ENCODE peak calls at places on chromosomes 11 and 22, in seven cellular contexts. U is head of caudate nucleus, R is GM04503, Y is Kasumi-1, X is adrenal gland, K is Peyer's patch, I is ELR. F is an unnamed sample.

GRCh38 chr22:41226728-41227655 is 13.7 kb downstream of the CHADL start:
- DNase-seq in U (peak; percentile 40), R (no peak), Y (no peak), X (no peak), K (no peak), I (no peak), F (no peak)

GRCh38 chr22:50586416-50586815 is 3.8 kb upstream of the CHKB start:
- DNase-seq in U (no peak), R (no peak), Y (no peak), X (no peak), K (no peak), I (no peak), F (no peak)

GRCh38 chr22:47796128-47796908 is 1033.9 kb downstream of the TBC1D22A start:
- DNase-seq in U (no peak), R (no peak), Y (no peak), X (peak; percentile 4), K (no peak), I (no peak), F (no peak)

GRCh38 chr11:33730716-33731115 is 5.5 kb downstream of the CD59 start:
- DNase-seq in U (no peak), R (no peak), Y (no peak), X (no peak), K (no peak), I (no peak), F (no peak)

GRCh38 chr11:4464216-4465159 is 15.4 kb downstream of the OR52K2 start:
- DNase-seq in U (no peak), R (no peak), Y (no peak), X (no peak), K (no peak), I (no peak), F (peak; percentile 68)

GRCh38 chr22:41480397-41480735 is 11.4 kb downstream of the ACO2 start:
- DNase-seq in U (no peak), R (no peak), Y (no peak), X (no peak), K (no peak), I (peak; percentile 68), F (peak; percentile 34)

GRCh38 chr11:68027667-68028066 is 2.8 kb upstream of the NDUFS8 start:
- DNase-seq in U (no peak), R (no peak), Y (no peak), X (no peak), K (no peak), I (no peak), F (no peak)

GRCh38 chr11:97361812-97362378 is 972.1 kb downstream of the JRKL start:
- DNase-seq in U (peak; percentile 19), R (no peak), Y (no peak), X (no peak), K (no peak), I (peak; percentile 90), F (peak; percentile 74)

GRCh38 chr11:19393941-19394340 is 153.2 kb upstream of the E2F8 start:
- DNase-seq in U (no peak), R (no peak), Y (no peak), X (no peak), K (no peak), I (peak; percentile 28), F (peak; percentile 14)

GRCh38 chr22:36385491-36386350 is 2.0 kb downstream of the MYH9 start:
- DNase-seq in U (no peak), R (no peak), Y (no peak), X (peak; percentile 76), K (peak; percentile 31), I (peak; percentile 91), F (peak; percentile 95)

GRCh38 chr11:17413414-17414316 is 25.2 kb upstream of the KCNJ11 start:
- DNase-seq in U (no peak), R (no peak), Y (no peak), X (no peak), K (no peak), I (no peak), F (no peak)

GRCh38 chr22:30606455-30607299 is at the start of gene TCN2:
- DNase-seq in U (peak; percentile 84), R (peak; percentile 5), Y (peak; percentile 54), X (peak; percentile 75), K (peak; percentile 58), I (peak; percentile 87), F (peak; percentile 35)

GRCh38 chr11:33912405-33913361 is 20.8 kb upstream of the LMO2 start:
- DNase-seq in U (no peak), R (peak; percentile 76), Y (peak; percentile 89), X (no peak), K (no peak), I (peak; percentile 93), F (peak; percentile 92)

GRCh38 chr11:119335655-119336543 is 1.6 kb downstream of the RNF26 start:
- DNase-seq in U (peak; percentile 35), R (no peak), Y (no peak), X (no peak), K (no peak), I (no peak), F (peak; percentile 42)

GRCh38 chr11:122751298-122752070 is 86.8 kb upstream of the CRTAM start:
- DNase-seq in U (no peak), R (no peak), Y (no peak), X (no peak), K (no peak), I (peak; percentile 56), F (peak; percentile 13)

GRCh38 chr22:49499433-49500075 is 328.1 kb downstream of the BRD1 start:
- DNase-seq in U (no peak), R (no peak), Y (no peak), X (no peak), K (no peak), I (no peak), F (no peak)

GRCh38 chr11:6625832-6626420 is 6.7 kb upstream of the TPP1 start:
- DNase-seq in U (no peak), R (no peak), Y (no peak), X (no peak), K (no peak), I (no peak), F (no peak)

GRCh38 chr11:81869337-81870065 is 864.2 kb downstream of the FAM181B start:
- DNase-seq in U (no peak), R (no peak), Y (peak; percentile 71), X (no peak), K (peak; percentile 88), I (no peak), F (no peak)

GRCh38 chr22:44336962-44337657 is 24.4 kb upstream of the SHISAL1 start:
- DNase-seq in U (no peak), R (no peak), Y (no peak), X (no peak), K (no peak), I (no peak), F (no peak)

GRCh38 chr11:40514124-40514523 is 945.3 kb downstream of the LRRC4C start:
- DNase-seq in U (no peak), R (no peak), Y (no peak), X (no peak), K (no peak), I (peak; percentile 27), F (peak; percentile 79)

GRCh38 chr11:80844110-80844509 is 1403.3 kb upstream of the TENM4 start:
- DNase-seq in U (no peak), R (no peak), Y (no peak), X (no peak), K (no peak), I (no peak), F (no peak)

GRCh38 chr22:36435516-36436415 is 45.7 kb downstream of the TXN2 start:
- DNase-seq in U (no peak), R (no peak), Y (no peak), X (no peak), K (peak; percentile 74), I (no peak), F (no peak)

GRCh38 chr11:114796954-114797721 is 118.8 kb downstream of the NXPE2 start:
- DNase-seq in U (no peak), R (no peak), Y (no peak), X (no peak), K (no peak), I (no peak), F (peak; percentile 28)

GRCh38 chr22:17910561-17911311 is 113.6 kb downstream of the MICAL3 start:
- DNase-seq in U (peak; percentile 84), R (peak; percentile 76), Y (no peak), X (peak; percentile 90), K (no peak), I (peak; percentile 89), F (peak; percentile 66)

GRCh38 chr22:22771696-22772377 is 115.8 kb upstream of the IGLL5 start:
- DNase-seq in U (no peak), R (no peak), Y (no peak), X (peak; percentile 10), K (no peak), I (no peak), F (no peak)

GRCh38 chr11:86155210-86155844 is 86.4 kb upstream of the PICALM start:
- DNase-seq in U (no peak), R (no peak), Y (no peak), X (no peak), K (no peak), I (no peak), F (peak; percentile 59)

GRCh38 chr22:38228873-38229740 is 27.3 kb downstream of the MAFF start:
- DNase-seq in U (no peak), R (peak; percentile 44), Y (no peak), X (peak; percentile 61), K (no peak), I (peak; percentile 84), F (peak; percentile 95)

GRCh38 chr11:11961399-11962028 is 46.9 kb downstream of the DKK3 start:
- DNase-seq in U (no peak), R (no peak), Y (no peak), X (no peak), K (no peak), I (no peak), F (no peak)